ENCODE peak calls at places on chromosomes 16 and 17, in six cellular contexts. F is transverse colon, A is tibial artery, R is body of pancreas, B is tibial nerve, Y is small intestine. J is an unnamed sample. For H3K4me1, the result is how much of the 10 kb centered on the place peaks cover.

GRCh38 chr17:54876656-54877195 is 23.9 kb upstream of the TOM1L1 start:
- DNase-seq in Y (no peak), F (no peak), R (no peak), B (no peak), A (no peak), J (no peak)

GRCh38 chr17:21679256-21680146 is 12.8 kb upstream of the KCNJ18 start:
- DNase-seq in B (no peak), F (no peak), Y (no peak), R (no peak), A (peak), J (no peak)

GRCh38 chr16:51392651-51393187 is 241.6 kb upstream of the SALL1 start:
- DNase-seq in Y (no peak), F (no peak), A (no peak), R (no peak), B (peak), J (no peak)

GRCh38 chr16:8920676-8921625 is 38.8 kb downstream of the LITAFD start:
- DNase-seq in B (no peak), F (no peak), Y (no peak), R (no peak), A (no peak), J (no peak)

GRCh38 chr16:88478115-88478514 is 25.0 kb downstream of the ZFPM1 start:
- DNase-seq in F (no peak), A (no peak), B (no peak), Y (no peak), R (no peak), J (no peak)

GRCh38 chr16:30335598-30336474 is 19.3 kb downstream of the CD2BP2 start:
- DNase-seq in F (peak), A (no peak), R (peak), B (no peak), Y (peak), J (peak)

GRCh38 chr16:19884021-19884485 is 595 bp downstream of the GPRC5B start:
- DNase-seq in Y (no peak), A (no peak), R (peak), F (peak), B (no peak), J (no peak)

GRCh38 chr17:2779545-2779944 is 16.7 kb upstream of the RAP1GAP2 start:
- DNase-seq in Y (no peak), F (no peak), R (no peak), B (no peak), A (no peak), J (no peak)

GRCh38 chr16:52556083-52556482 is 9.1 kb upstream of the TOX3 start:
- DNase-seq in R (no peak), F (no peak), Y (no peak), A (no peak), B (no peak), J (no peak)
- H3K4me1 ChIP-seq in R (under half), F (under half), Y (under half), A (under half), B (under half), J (under half)

GRCh38 chr16:12971216-12971615 is 69.8 kb downstream of the SHISA9 start:
- DNase-seq in F (no peak), A (no peak), Y (no peak), R (no peak), B (no peak), J (no peak)

GRCh38 chr16:12975766-12976165 is 74.4 kb downstream of the SHISA9 start:
- DNase-seq in A (no peak), F (no peak), R (no peak), B (no peak), Y (no peak), J (no peak)

GRCh38 chr16:12976936-12977335 is 75.5 kb downstream of the SHISA9 start:
- DNase-seq in Y (no peak), R (no peak), A (no peak), B (no peak), F (no peak), J (no peak)

GRCh38 chr16:12976491-12976890 is 75.1 kb downstream of the SHISA9 start:
- DNase-seq in A (no peak), R (no peak), F (no peak), B (no peak), Y (no peak), J (no peak)

DNA sequence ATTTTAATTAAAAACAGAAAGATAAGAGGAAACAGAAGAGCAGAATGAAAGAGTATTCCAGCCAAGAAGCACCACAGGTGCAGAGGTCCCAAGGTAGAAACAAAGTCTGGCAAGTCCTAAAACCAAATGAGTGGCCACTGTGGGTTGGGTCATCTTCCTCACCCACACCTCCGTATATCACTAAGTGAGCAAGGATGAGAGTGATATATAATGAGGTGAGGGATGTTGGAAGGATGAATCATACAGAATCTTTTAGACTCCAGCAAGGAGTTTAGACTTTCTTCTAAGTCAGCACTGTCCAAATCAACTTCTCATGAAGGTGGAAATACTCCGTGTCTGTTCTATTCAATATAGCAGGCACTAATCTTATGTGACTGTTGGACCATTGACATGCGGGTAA is 70.8 kb downstream of the SHISA9 start:
- DNase-seq in B (no peak), F (no peak), Y (no peak), A (no peak), R (no peak), J (no peak)
- H3K4me1 ChIP-seq in B (under half), F (under half), Y (under half), A (under half), R (under half), J (under half)

GRCh38 chr17:42403150-42403549 is 14.9 kb upstream of the STAT3 start:
- DNase-seq in B (no peak), F (peak), R (no peak), Y (peak), A (no peak), J (no peak)
- H3K4me1 ChIP-seq in B (half or more), F (under half), R (under half), Y (under half), A (half or more), J (under half)

DNA sequence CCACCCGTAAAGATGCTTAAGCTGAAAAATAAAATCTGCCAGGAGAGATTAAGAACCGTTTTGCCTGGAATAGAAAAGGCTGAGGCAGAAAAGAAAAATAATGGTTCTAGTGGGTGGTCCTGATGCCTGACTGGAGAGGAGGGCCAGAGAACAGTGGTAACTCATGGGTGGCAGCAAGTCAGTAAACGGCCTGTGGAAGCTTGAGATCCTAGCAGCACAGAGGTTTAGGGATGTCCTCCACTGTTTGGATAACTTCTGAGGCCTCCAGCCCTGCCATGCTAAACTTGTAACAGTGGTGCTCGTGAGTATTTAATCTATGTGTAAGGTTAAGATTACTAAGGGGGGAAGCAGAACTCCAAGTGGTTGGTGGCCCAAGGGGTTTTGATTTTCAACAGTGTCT is 21.2 kb upstream of the PHAF1 start:
- DNase-seq in A (no peak), R (no peak), B (no peak), Y (no peak), F (no peak), J (no peak)
- H3K4me1 ChIP-seq in A (under half), R (under half), B (under half), Y (under half), F (under half), J (under half)

J was measured in keratinocyte.